ENCODE peak calls at places on chromosomes 5 and 9, in seven cellular contexts. One of them, this sample, is unnamed.

GRCh38 chr5:103589416-103590175 is 27.0 kb upstream of the NUDT12 start:
- DNase-seq in T1000: no peak
- DNase-seq in activated naive CD4-positive, alpha-beta T cell treated with anti-CD3 and anti-CD28 coated beads, Interleukin-2, amount 50 U/mL, for 72 hours: no peak
- DNase-seq in NCI-H1105: no peak
- DNase-seq in DND-41: no peak
- DNase-seq in uterus: no peak
- DNase-seq in CD8-positive, alpha-beta T cell: no peak
- DNase-seq in this sample: no peak

GRCh38 chr5:32126691-32127090 is 47.4 kb downstream of the GOLPH3 start:
- DNase-seq in NCI-H1105: no peak
- DNase-seq in uterus: no peak
- DNase-seq in T1000: no peak
- DNase-seq in activated naive CD4-positive, alpha-beta T cell treated with anti-CD3 and anti-CD28 coated beads, Interleukin-2, amount 50 U/mL, for 72 hours: no peak
- DNase-seq in DND-41: no peak
- DNase-seq in CD8-positive, alpha-beta T cell: no peak
- DNase-seq in this sample: no peak

GRCh38 chr9:127356906-127357305 is 40.1 kb upstream of the SLC2A8 start:
- DNase-seq in CD8-positive, alpha-beta T cell: no peak
- DNase-seq in NCI-H1105: no peak
- DNase-seq in activated naive CD4-positive, alpha-beta T cell treated with anti-CD3 and anti-CD28 coated beads, Interleukin-2, amount 50 U/mL, for 72 hours: no peak
- DNase-seq in DND-41: no peak
- DNase-seq in uterus: no peak
- DNase-seq in T1000: no peak
- DNase-seq in this sample: no peak

GRCh38 chr5:122091942-122092600 is 14.0 kb upstream of the LOX start:
- DNase-seq in CD8-positive, alpha-beta T cell: no peak
- DNase-seq in DND-41: no peak
- DNase-seq in uterus: no peak
- DNase-seq in activated naive CD4-positive, alpha-beta T cell treated with anti-CD3 and anti-CD28 coated beads, Interleukin-2, amount 50 U/mL, for 72 hours: no peak
- DNase-seq in T1000: peak; percentile 1
- DNase-seq in NCI-H1105: no peak
- DNase-seq in this sample: no peak

GRCh38 chr9:22079873-22080341 is 70.8 kb upstream of the CDKN2B start:
- DNase-seq in NCI-H1105: no peak
- DNase-seq in uterus: no peak
- DNase-seq in activated naive CD4-positive, alpha-beta T cell treated with anti-CD3 and anti-CD28 coated beads, Interleukin-2, amount 50 U/mL, for 72 hours: peak; percentile 66
- DNase-seq in T1000: no peak
- DNase-seq in CD8-positive, alpha-beta T cell: no peak
- DNase-seq in DND-41: peak; percentile 66
- DNase-seq in this sample: no peak

GRCh38 chr9:4353236-4353635 is 53.4 kb upstream of the GLIS3 start:
- DNase-seq in activated naive CD4-positive, alpha-beta T cell treated with anti-CD3 and anti-CD28 coated beads, Interleukin-2, amount 50 U/mL, for 72 hours: no peak
- DNase-seq in CD8-positive, alpha-beta T cell: no peak
- DNase-seq in DND-41: no peak
- DNase-seq in NCI-H1105: no peak
- DNase-seq in T1000: no peak
- DNase-seq in uterus: no peak
- DNase-seq in this sample: no peak

GRCh38 chr9:107895524-107896001 is 406.0 kb upstream of the KLF4 start:
- DNase-seq in activated naive CD4-positive, alpha-beta T cell treated with anti-CD3 and anti-CD28 coated beads, Interleukin-2, amount 50 U/mL, for 72 hours: no peak
- DNase-seq in T1000: no peak
- DNase-seq in NCI-H1105: no peak
- DNase-seq in DND-41: no peak
- DNase-seq in CD8-positive, alpha-beta T cell: no peak
- DNase-seq in uterus: no peak
- DNase-seq in this sample: no peak

GRCh38 chr5:55668356-55668755 is 43.8 kb downstream of the SLC38A9 start:
- DNase-seq in DND-41: no peak
- DNase-seq in NCI-H1105: no peak
- DNase-seq in activated naive CD4-positive, alpha-beta T cell treated with anti-CD3 and anti-CD28 coated beads, Interleukin-2, amount 50 U/mL, for 72 hours: no peak
- DNase-seq in T1000: no peak
- DNase-seq in CD8-positive, alpha-beta T cell: no peak
- DNase-seq in uterus: no peak
- DNase-seq in this sample: peak; percentile 72

GRCh38 chr5:160467555-160468418 is 46.1 kb downstream of the PTTG1 start:
- DNase-seq in NCI-H1105: no peak
- DNase-seq in CD8-positive, alpha-beta T cell: peak; percentile 70
- DNase-seq in DND-41: peak; percentile 86
- DNase-seq in T1000: peak; percentile 49
- DNase-seq in activated naive CD4-positive, alpha-beta T cell treated with anti-CD3 and anti-CD28 coated beads, Interleukin-2, amount 50 U/mL, for 72 hours: peak; percentile 71
- DNase-seq in uterus: peak; percentile 21
- DNase-seq in this sample: no peak

GRCh38 chr9:69198526-69199250 is 24.6 kb downstream of the TJP2 start:
- DNase-seq in DND-41: no peak
- DNase-seq in uterus: no peak
- DNase-seq in NCI-H1105: no peak
- DNase-seq in activated naive CD4-positive, alpha-beta T cell treated with anti-CD3 and anti-CD28 coated beads, Interleukin-2, amount 50 U/mL, for 72 hours: no peak
- DNase-seq in T1000: no peak
- DNase-seq in CD8-positive, alpha-beta T cell: no peak
- DNase-seq in this sample: no peak

GRCh38 chr5:154366353-154366752 is 79.4 kb upstream of the SAP30L start:
- DNase-seq in T1000: no peak
- DNase-seq in uterus: no peak
- DNase-seq in activated naive CD4-positive, alpha-beta T cell treated with anti-CD3 and anti-CD28 coated beads, Interleukin-2, amount 50 U/mL, for 72 hours: no peak
- DNase-seq in CD8-positive, alpha-beta T cell: no peak
- DNase-seq in DND-41: no peak
- DNase-seq in NCI-H1105: no peak
- DNase-seq in this sample: no peak

GRCh38 chr9:132903574-132904495 is 25.1 kb downstream of the SPACA9 start:
- DNase-seq in DND-41: no peak
- DNase-seq in NCI-H1105: no peak
- DNase-seq in CD8-positive, alpha-beta T cell: no peak
- DNase-seq in uterus: no peak
- DNase-seq in T1000: no peak
- DNase-seq in activated naive CD4-positive, alpha-beta T cell treated with anti-CD3 and anti-CD28 coated beads, Interleukin-2, amount 50 U/mL, for 72 hours: no peak
- DNase-seq in this sample: no peak

GRCh38 chr5:58259685-58260152 is 200.2 kb downstream of the PLK2 start:
- DNase-seq in activated naive CD4-positive, alpha-beta T cell treated with anti-CD3 and anti-CD28 coated beads, Interleukin-2, amount 50 U/mL, for 72 hours: no peak
- DNase-seq in T1000: peak; percentile 42
- DNase-seq in uterus: no peak
- DNase-seq in CD8-positive, alpha-beta T cell: no peak
- DNase-seq in DND-41: no peak
- DNase-seq in NCI-H1105: no peak
- DNase-seq in this sample: peak; percentile 84

GRCh38 chr9:124078641-124079040 is 67.1 kb downstream of the LHX2 start:
- DNase-seq in T1000: peak; percentile 36
- DNase-seq in uterus: no peak
- DNase-seq in NCI-H1105: no peak
- DNase-seq in CD8-positive, alpha-beta T cell: no peak
- DNase-seq in activated naive CD4-positive, alpha-beta T cell treated with anti-CD3 and anti-CD28 coated beads, Interleukin-2, amount 50 U/mL, for 72 hours: no peak
- DNase-seq in DND-41: no peak
- DNase-seq in this sample: no peak

GRCh38 chr9:134406366-134407122 is 80.3 kb downstream of the RXRA start:
- DNase-seq in T1000: no peak
- DNase-seq in CD8-positive, alpha-beta T cell: no peak
- DNase-seq in uterus: no peak
- DNase-seq in activated naive CD4-positive, alpha-beta T cell treated with anti-CD3 and anti-CD28 coated beads, Interleukin-2, amount 50 U/mL, for 72 hours: no peak
- DNase-seq in NCI-H1105: no peak
- DNase-seq in DND-41: no peak
- DNase-seq in this sample: no peak

GRCh38 chr5:42842860-42843641 is 31.4 kb upstream of the SELENOP start:
- DNase-seq in DND-41: no peak
- DNase-seq in uterus: peak; percentile 33
- DNase-seq in CD8-positive, alpha-beta T cell: no peak
- DNase-seq in NCI-H1105: no peak
- DNase-seq in T1000: no peak
- DNase-seq in activated naive CD4-positive, alpha-beta T cell treated with anti-CD3 and anti-CD28 coated beads, Interleukin-2, amount 50 U/mL, for 72 hours: no peak
- DNase-seq in this sample: no peak

GRCh38 chr5:73867344-73868335 is 241.6 kb downstream of the ARHGEF28 start:
- DNase-seq in NCI-H1105: no peak
- DNase-seq in uterus: no peak
- DNase-seq in T1000: no peak
- DNase-seq in DND-41: no peak
- DNase-seq in activated naive CD4-positive, alpha-beta T cell treated with anti-CD3 and anti-CD28 coated beads, Interleukin-2, amount 50 U/mL, for 72 hours: no peak
- DNase-seq in CD8-positive, alpha-beta T cell: no peak
- DNase-seq in this sample: no peak

GRCh38 chr5:93621340-93621872 is 38.4 kb downstream of the NR2F1 start:
- DNase-seq in T1000: peak; percentile 78
- DNase-seq in DND-41: no peak
- DNase-seq in activated naive CD4-positive, alpha-beta T cell treated with anti-CD3 and anti-CD28 coated beads, Interleukin-2, amount 50 U/mL, for 72 hours: no peak
- DNase-seq in CD8-positive, alpha-beta T cell: no peak
- DNase-seq in uterus: peak; percentile 77
- DNase-seq in NCI-H1105: peak; percentile 56
- DNase-seq in this sample: no peak

GRCh38 chr9:76912631-76913275 is 6.8 kb upstream of the PRUNE2 start:
- DNase-seq in DND-41: no peak
- DNase-seq in NCI-H1105: no peak
- DNase-seq in CD8-positive, alpha-beta T cell: no peak
- DNase-seq in T1000: no peak
- DNase-seq in uterus: no peak
- DNase-seq in activated naive CD4-positive, alpha-beta T cell treated with anti-CD3 and anti-CD28 coated beads, Interleukin-2, amount 50 U/mL, for 72 hours: no peak
- DNase-seq in this sample: peak; percentile 62

GRCh38 chr9:128887914-128888350 is 6.0 kb downstream of the LRRC8A start:
- DNase-seq in NCI-H1105: no peak
- DNase-seq in T1000: no peak
- DNase-seq in uterus: peak; percentile 51
- DNase-seq in DND-41: no peak
- DNase-seq in CD8-positive, alpha-beta T cell: no peak
- DNase-seq in activated naive CD4-positive, alpha-beta T cell treated with anti-CD3 and anti-CD28 coated beads, Interleukin-2, amount 50 U/mL, for 72 hours: no peak
- DNase-seq in this sample: no peak

GRCh38 chr9:70494221-70494620 is 79.8 kb upstream of the KLF9 start:
- DNase-seq in uterus: no peak
- DNase-seq in activated naive CD4-positive, alpha-beta T cell treated with anti-CD3 and anti-CD28 coated beads, Interleukin-2, amount 50 U/mL, for 72 hours: no peak
- DNase-seq in NCI-H1105: no peak
- DNase-seq in DND-41: no peak
- DNase-seq in T1000: no peak
- DNase-seq in CD8-positive, alpha-beta T cell: no peak
- DNase-seq in this sample: no peak

GRCh38 chr9:116318463-116319271 is 165.1 kb downstream of the PAPPA start:
- DNase-seq in uterus: peak; percentile 82
- DNase-seq in T1000: no peak
- DNase-seq in CD8-positive, alpha-beta T cell: no peak
- DNase-seq in activated naive CD4-positive, alpha-beta T cell treated with anti-CD3 and anti-CD28 coated beads, Interleukin-2, amount 50 U/mL, for 72 hours: no peak
- DNase-seq in DND-41: no peak
- DNase-seq in NCI-H1105: no peak
- DNase-seq in this sample: peak; percentile 84

GRCh38 chr5:62051747-62052146 is 254.3 kb upstream of the KIF2A start:
- DNase-seq in T1000: no peak
- DNase-seq in uterus: no peak
- DNase-seq in DND-41: no peak
- DNase-seq in CD8-positive, alpha-beta T cell: no peak
- DNase-seq in NCI-H1105: no peak
- DNase-seq in activated naive CD4-positive, alpha-beta T cell treated with anti-CD3 and anti-CD28 coated beads, Interleukin-2, amount 50 U/mL, for 72 hours: no peak
- DNase-seq in this sample: no peak

GRCh38 chr5:146731909-146732659 is 146.5 kb downstream of the PPP2R2B start:
- DNase-seq in T1000: peak; percentile 21
- DNase-seq in CD8-positive, alpha-beta T cell: no peak
- DNase-seq in NCI-H1105: no peak
- DNase-seq in uterus: no peak
- DNase-seq in DND-41: no peak
- DNase-seq in activated naive CD4-positive, alpha-beta T cell treated with anti-CD3 and anti-CD28 coated beads, Interleukin-2, amount 50 U/mL, for 72 hours: no peak
- DNase-seq in this sample: peak; percentile 94

GRCh38 chr5:158489207-158489532 is 610.5 kb downstream of the EBF1 start:
- DNase-seq in uterus: no peak
- DNase-seq in DND-41: no peak
- DNase-seq in activated naive CD4-positive, alpha-beta T cell treated with anti-CD3 and anti-CD28 coated beads, Interleukin-2, amount 50 U/mL, for 72 hours: no peak
- DNase-seq in NCI-H1105: no peak
- DNase-seq in CD8-positive, alpha-beta T cell: no peak
- DNase-seq in T1000: no peak
- DNase-seq in this sample: no peak

GRCh38 chr5:73985145-73985544 is 359.1 kb downstream of the ARHGEF28 start:
- DNase-seq in DND-41: no peak
- DNase-seq in activated naive CD4-positive, alpha-beta T cell treated with anti-CD3 and anti-CD28 coated beads, Interleukin-2, amount 50 U/mL, for 72 hours: no peak
- DNase-seq in CD8-positive, alpha-beta T cell: no peak
- DNase-seq in NCI-H1105: no peak
- DNase-seq in T1000: no peak
- DNase-seq in uterus: no peak
- DNase-seq in this sample: no peak

GRCh38 chr9:131266301-131267229 is 9.7 kb downstream of the FAM78A start:
- DNase-seq in T1000: no peak
- DNase-seq in activated naive CD4-positive, alpha-beta T cell treated with anti-CD3 and anti-CD28 coated beads, Interleukin-2, amount 50 U/mL, for 72 hours: peak; percentile 43
- DNase-seq in DND-41: peak; percentile 57
- DNase-seq in uterus: no peak
- DNase-seq in NCI-H1105: no peak
- DNase-seq in CD8-positive, alpha-beta T cell: peak; percentile 51
- DNase-seq in this sample: no peak

This sample was measured in retinal pigment epithelial cell.